ENCODE peak calls at places on chromosome 10, in four cellular contexts. Z is ovary, K is suprapubic skin, L is body of pancreas. C is an unnamed sample.

GRCh38 chr10:132774905-132775863 is 10.8 kb downstream of the NKX6-2 start:
- DNase-seq in Z (no peak), K (no peak), L (peak; percentile 90), C (no peak)

GRCh38 chr10:132111871-132112341 is 46.2 kb downstream of the JAKMIP3 start:
- DNase-seq in Z (peak; percentile 6), K (peak; percentile 46), L (no peak), C (no peak)

GRCh38 chr10:46528675-46529615 is 27.5 kb downstream of the GPRIN2 start:
- DNase-seq in Z (no peak), K (peak; percentile 53), L (peak; percentile 3), C (no peak)

GRCh38 chr10:113471241-113471996 is 81.4 kb upstream of the HABP2 start:
- DNase-seq in Z (no peak), K (no peak), L (no peak), C (no peak)

GRCh38 chr10:76306859-76307258 is 875.4 kb downstream of the LRMDA start:
- DNase-seq in Z (no peak), K (no peak), L (no peak), C (no peak)

GRCh38 chr10:110364531-110364937 is 59.8 kb upstream of the SMNDC1 start:
- DNase-seq in Z (no peak), K (no peak), L (no peak), C (no peak)

GRCh38 chr10:10734356-10735064 is 283.2 kb upstream of the CELF2 start:
- DNase-seq in Z (no peak), K (no peak), L (no peak), C (no peak)

GRCh38 chr10:77416327-77417135 is 221.1 kb downstream of the KCNMA1 start:
- DNase-seq in Z (no peak), K (no peak), L (peak; percentile 59), C (peak; percentile 87)

GRCh38 chr10:124092270-124093075 is 925 bp downstream of the CHST15 start:
- DNase-seq in Z (peak; percentile 74), K (no peak), L (peak; percentile 51), C (peak; percentile 35)

GRCh38 chr10:122154733-122155366 is 116.2 kb upstream of the BTBD16 start:
- DNase-seq in Z (no peak), K (no peak), L (no peak), C (no peak)

GRCh38 chr10:47261121-47261520 is 38.9 kb upstream of the GDF10 start:
- DNase-seq in Z (no peak), K (no peak), L (no peak), C (no peak)

GRCh38 chr10:35040761-35041501 is 49.2 kb downstream of the CUL2 start:
- DNase-seq in Z (no peak), K (no peak), L (no peak), C (peak; percentile 11)

GRCh38 chr10:62277946-62278345 is 9.3 kb upstream of the RTKN2 start:
- DNase-seq in Z (no peak), K (no peak), L (no peak), C (no peak)

GRCh38 chr10:30759423-30759822 is 129.9 kb upstream of the LYZL2 start:
- DNase-seq in Z (no peak), K (no peak), L (no peak), C (no peak)

GRCh38 chr10:132630666-132631347 is 93.2 kb downstream of the INPP5A start:
- DNase-seq in Z (peak; percentile 73), K (peak; percentile 71), L (peak; percentile 87), C (no peak)

GRCh38 chr10:4177826-4178225 is 392.8 kb upstream of the KLF6 start:
- DNase-seq in Z (no peak), K (no peak), L (no peak), C (no peak)

GRCh38 chr10:3423411-3423810 is 250.8 kb upstream of the PITRM1 start:
- DNase-seq in Z (no peak), K (no peak), L (no peak), C (no peak)

GRCh38 chr10:76902949-76903348 is 734.7 kb downstream of the KCNMA1 start:
- DNase-seq in Z (no peak), K (no peak), L (no peak), C (no peak)

GRCh38 chr10:116710021-116710420 is 32.3 kb downstream of the HSPA12A start:
- DNase-seq in Z (no peak), K (peak; percentile 44), L (no peak), C (no peak)

GRCh38 chr10:34504534-34504933 is 310.6 kb downstream of the PARD3 start:
- DNase-seq in Z (no peak), K (no peak), L (peak; percentile 56), C (peak; percentile 56)

GRCh38 chr10:113108180-113108835 is 158.3 kb downstream of the TCF7L2 start:
- DNase-seq in Z (no peak), K (no peak), L (no peak), C (no peak)

GRCh38 chr10:114306116-114306973 is 67.3 kb downstream of the VWA2 start:
- DNase-seq in Z (no peak), K (peak; percentile 44), L (peak; percentile 39), C (peak; percentile 90)

GRCh38 chr10:122368502-122369254 is 5.8 kb upstream of the PLEKHA1 start:
- DNase-seq in Z (no peak), K (no peak), L (no peak), C (no peak)

GRCh38 chr10:74039561-74040145 is 41.7 kb downstream of the VCL start:
- DNase-seq in Z (peak; percentile 34), K (no peak), L (no peak), C (no peak)

GRCh38 chr10:70302292-70302691 is 18.5 kb upstream of the NPFFR1 start:
- DNase-seq in Z (peak; percentile 29), K (no peak), L (no peak), C (no peak)

GRCh38 chr10:124728071-124728829 is 15.9 kb downstream of the FAM53B start:
- DNase-seq in Z (no peak), K (peak; percentile 67), L (no peak), C (no peak)

GRCh38 chr10:122102146-122102866 is 113.3 kb downstream of the TACC2 start:
- DNase-seq in Z (no peak), K (no peak), L (no peak), C (no peak)

GRCh38 chr10:75395955-75396860 is 5.4 kb downstream of the ZNF503 start:
- DNase-seq in Z (peak; percentile 44), K (peak; percentile 77), L (peak; percentile 64), C (no peak)

DNA sequence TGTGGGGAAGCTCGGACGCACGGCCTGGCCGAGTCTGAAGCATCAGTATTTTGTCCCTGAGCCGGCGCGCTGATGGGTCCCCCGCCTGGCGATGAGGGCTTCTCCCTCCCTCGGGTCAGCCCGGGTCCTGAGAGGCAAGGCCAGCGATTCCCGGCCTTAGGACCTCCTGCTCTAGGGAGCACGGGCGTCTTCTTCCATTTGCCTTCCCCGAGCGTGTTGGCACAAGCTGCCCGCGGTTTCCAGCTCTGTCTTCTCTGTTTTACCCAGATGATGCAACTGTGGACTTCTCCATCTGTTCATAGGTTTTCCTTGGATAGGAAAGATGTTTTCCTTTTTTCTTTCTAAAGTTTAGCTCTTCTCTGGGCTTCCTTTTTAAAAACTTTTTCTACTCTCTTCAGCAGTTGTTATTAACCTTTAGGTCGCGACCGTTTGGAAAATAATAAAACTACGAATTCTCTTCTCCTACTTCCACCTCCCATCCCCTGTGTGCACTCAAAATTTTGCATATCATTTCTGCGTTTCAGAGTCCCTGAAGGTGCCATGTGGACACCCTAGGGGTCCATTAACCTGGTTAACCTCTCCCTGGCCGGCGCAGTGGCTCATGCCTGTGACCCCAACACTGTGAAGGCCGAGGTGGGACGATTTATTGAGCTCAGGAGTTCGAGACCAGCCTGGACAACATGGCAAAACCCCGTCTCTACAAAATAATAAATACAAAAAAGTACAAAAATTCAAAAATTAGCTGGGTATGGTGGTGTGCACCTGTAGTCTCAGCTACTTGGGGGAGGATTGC is 1.4 kb upstream of the SLC25A28 start:
- DNase-seq in Z (peak; percentile 16), K (no peak), L (no peak), C (no peak)
- TF ChIP-seq POLR2A in Z (peak; percentile 81), K (peak; percentile 87), L (no peak), C (peak; percentile 95)

GRCh38 chr10:58998924-58999713 is 177.3 kb upstream of the PHYHIPL start:
- DNase-seq in Z (peak; percentile 82), K (no peak), L (peak; percentile 61), C (no peak)
- TF ChIP-seq POLR2A in Z (no peak), K (no peak), L (no peak), C (no peak)

DNA sequence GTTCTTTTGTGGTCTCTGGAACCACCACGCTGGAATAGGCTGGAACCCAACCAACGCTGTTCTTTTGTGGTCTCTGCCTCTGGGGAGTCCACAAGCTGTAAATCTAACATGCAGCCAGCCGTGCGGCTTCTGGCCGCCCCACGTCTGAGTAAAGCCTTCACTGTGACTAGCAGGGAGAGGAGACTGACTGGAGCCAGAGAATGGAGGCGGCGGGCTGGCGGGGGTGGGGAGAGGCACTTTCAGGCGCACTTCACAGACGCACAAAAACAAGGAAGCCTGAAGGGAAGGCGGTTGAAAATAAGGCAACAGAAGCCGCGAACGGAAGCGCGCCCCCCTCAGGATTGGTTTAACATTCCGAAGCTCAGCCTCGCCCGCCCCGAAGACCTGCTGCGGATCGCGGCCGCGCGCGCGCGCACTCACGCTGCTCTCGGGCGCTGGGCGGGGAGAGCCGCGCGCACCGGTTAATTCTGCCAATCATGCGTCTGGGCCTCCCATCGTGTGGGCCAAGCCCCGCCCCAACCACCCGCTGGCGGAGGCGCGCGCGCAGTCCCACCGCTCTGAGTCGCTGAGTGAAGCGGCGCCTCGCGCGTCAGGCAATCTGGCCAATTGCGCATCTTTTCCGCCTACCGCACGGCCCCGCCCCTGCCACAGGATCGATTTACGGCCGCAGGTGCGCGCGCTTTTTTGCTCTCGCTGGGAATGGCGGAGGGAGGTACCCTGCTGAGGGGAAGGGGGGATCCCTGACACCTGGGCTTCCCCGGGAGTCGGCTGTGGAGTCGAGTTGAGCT is at the start of gene SFR1:
- DNase-seq in Z (peak; percentile 98), K (peak; percentile 99), L (peak; percentile 99), C (peak; percentile 63)
- TF ChIP-seq POLR2A in Z (peak; percentile 79), K (peak; percentile 69), L (peak; percentile 95), C (peak; percentile 79)

DNA sequence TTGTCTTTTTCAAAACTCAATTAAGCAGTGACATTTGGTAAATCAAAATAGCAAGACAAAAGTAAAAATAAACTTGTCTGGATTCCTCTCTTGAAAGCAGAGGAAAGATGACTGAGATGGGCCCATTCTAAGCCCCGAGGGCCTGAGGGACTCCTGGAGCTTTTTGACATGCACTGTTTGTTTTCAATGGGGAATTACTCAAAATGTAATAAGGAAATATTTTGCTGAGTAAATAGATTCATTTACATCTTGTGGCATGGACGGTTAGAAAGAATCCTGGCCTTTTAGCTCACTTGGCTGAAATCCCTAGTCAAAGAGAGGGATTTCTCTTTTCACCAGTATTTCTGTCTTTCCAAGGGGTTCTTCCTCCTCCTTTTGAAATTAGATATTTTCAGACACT is 108.0 kb downstream of the MKX start:
- DNase-seq in Z (no peak), K (no peak), L (no peak), C (no peak)
- TF ChIP-seq POLR2A in Z (no peak), K (no peak), L (no peak), C (no peak)

GRCh38 chr10:119669331-119669730 is 18.2 kb downstream of the BAG3 start:
- DNase-seq in Z (no peak), K (no peak), L (no peak), C (no peak)

GRCh38 chr10:119666709-119667004 is 15.5 kb downstream of the BAG3 start:
- DNase-seq in Z (no peak), K (no peak), L (no peak), C (no peak)

GRCh38 chr10:119668461-119668860 is 17.3 kb downstream of the BAG3 start:
- DNase-seq in Z (no peak), K (no peak), L (no peak), C (no peak)

GRCh38 chr10:119665901-119666708 is 14.9 kb downstream of the BAG3 start:
- DNase-seq in Z (no peak), K (no peak), L (no peak), C (no peak)

GRCh38 chr10:119667562-119668328 is 16.6 kb downstream of the BAG3 start:
- DNase-seq in Z (peak; percentile 51), K (peak; percentile 81), L (peak; percentile 81), C (peak; percentile 83)
- TF ChIP-seq POLR2A in Z (no peak), K (no peak), L (no peak), C (no peak)